ENCODE peak calls at places on chromosomes 4 and X, in ten cellular contexts. V is GM23248, D is uterus, Q is H7, R is GM12878, J is spleen, F is BE2C, G is Karpas-422, N is GM23338, E is stomach. P is an unnamed sample. For H3K36me3, the result is how much of the 10 kb centered on the place peaks cover.

GRCh38 chrX:134551365-134552095 is 91.6 kb downstream of the HPRT1 start:
- DNase-seq in Q (no peak), R (no peak), N (no peak), D (no peak), J (no peak), G (no peak), V (peak), F (no peak), E (no peak), P (no peak)

GRCh38 chr4:38322709-38323108 is 341.3 kb upstream of the KLF3 start:
- DNase-seq in E (no peak), V (peak), D (no peak), J (no peak), Q (no peak), F (no peak), G (no peak), N (no peak), R (no peak), P (no peak)

GRCh38 chrX:119885554-119886428 is 9.9 kb upstream of the AKAP14 start:
- DNase-seq in N (peak), G (peak), Q (peak), J (no peak), V (no peak), D (no peak), R (no peak), E (no peak), F (no peak), P (no peak)

GRCh38 chr4:174304664-174305063 is 21.0 kb downstream of the CEP44 start:
- DNase-seq in E (no peak), F (no peak), D (no peak), Q (no peak), R (no peak), J (no peak), N (no peak), V (no peak), G (no peak), P (no peak)

GRCh38 chr4:146212781-146213180 is 1.6 kb upstream of the REELD1 start:
- DNase-seq in Q (no peak), G (no peak), E (no peak), D (no peak), V (peak), J (no peak), R (no peak), N (no peak), F (no peak), P (peak)

GRCh38 chr4:107791902-107792301 is 32.8 kb upstream of the SGMS2 start:
- DNase-seq in V (no peak), E (no peak), J (no peak), D (no peak), G (no peak), F (no peak), N (no peak), Q (no peak), R (no peak), P (no peak)

GRCh38 chr4:36064147-36064546 is 180.2 kb downstream of the ARAP2 start:
- DNase-seq in R (no peak), F (no peak), V (no peak), J (no peak), G (no peak), N (no peak), Q (no peak), E (no peak), D (no peak), P (no peak)

GRCh38 chr4:110621328-110621812 is 1.5 kb downstream of the PITX2 start:
- DNase-seq in N (peak), V (no peak), D (no peak), G (no peak), E (no peak), Q (peak), R (no peak), J (no peak), F (no peak), P (no peak)

GRCh38 chr4:144355809-144356757 is 215.6 kb upstream of the GYPA start:
- DNase-seq in F (no peak), N (peak), D (no peak), R (peak), J (no peak), V (peak), G (peak), E (no peak), Q (peak), P (peak)

GRCh38 chrX:38221391-38221929 is 789 bp upstream of the SRPX start:
- DNase-seq in G (no peak), V (peak), F (no peak), J (no peak), E (no peak), Q (no peak), R (no peak), D (no peak), N (no peak), P (no peak)

GRCh38 chr4:6732441-6733357 is 16.7 kb downstream of the BLOC1S4 start:
- DNase-seq in F (no peak), E (peak), R (no peak), Q (peak), D (peak), V (peak), G (no peak), N (no peak), J (no peak), P (peak)

GRCh38 chr4:154045086-154045485 is 256.2 kb upstream of the SFRP2 start:
- DNase-seq in E (no peak), V (peak), J (no peak), R (no peak), Q (no peak), N (no peak), D (no peak), G (no peak), F (no peak), P (no peak)

GRCh38 chr4:53233396-53233795 is 132.5 kb downstream of the SCFD2 start:
- DNase-seq in G (peak), R (no peak), F (no peak), Q (no peak), N (no peak), J (no peak), D (no peak), E (no peak), V (peak), P (no peak)

GRCh38 chr4:52126946-52127345 is 75.8 kb downstream of the SPATA18 start:
- DNase-seq in R (no peak), V (peak), F (peak), N (no peak), J (no peak), G (no peak), E (no peak), D (no peak), Q (peak), P (no peak)

GRCh38 chr4:85734446-85734845 is 259.5 kb downstream of the ARHGAP24 start:
- DNase-seq in Q (no peak), R (no peak), G (no peak), D (no peak), E (no peak), J (no peak), V (peak), F (peak), N (no peak), P (no peak)

GRCh38 chr4:154982187-154983047 is 201.3 kb downstream of the RBM46 start:
- DNase-seq in R (peak), J (no peak), Q (peak), D (peak), F (peak), V (peak), G (peak), N (peak), E (peak), P (peak)

GRCh38 chr4:168694669-168695068 is 197.8 kb downstream of the PALLD start:
- DNase-seq in F (no peak), N (no peak), R (no peak), E (no peak), G (no peak), D (no peak), V (peak), Q (no peak), J (no peak), P (no peak)

GRCh38 chrX:74536142-74537010 is 78.0 kb downstream of the RLIM start:
- DNase-seq in G (peak), E (peak), N (peak), D (peak), F (peak), J (peak), V (peak), Q (peak), R (no peak), P (peak)

GRCh38 chrX:18927558-18927957 is 56.4 kb downstream of the PHKA2 start:
- DNase-seq in J (no peak), V (no peak), R (no peak), N (no peak), G (no peak), Q (no peak), D (no peak), F (no peak), E (no peak), P (no peak)

GRCh38 chr4:169366821-169367220 is 96.1 kb upstream of the SH3RF1 start:
- DNase-seq in V (peak), R (no peak), N (no peak), Q (no peak), F (no peak), G (no peak), J (no peak), E (no peak), D (no peak), P (no peak)

GRCh38 chr4:73447701-73448100 is 11.7 kb downstream of the AFP start:
- DNase-seq in G (no peak), D (no peak), V (peak), R (no peak), N (no peak), F (no peak), E (no peak), Q (no peak), J (no peak), P (no peak)

GRCh38 chrX:41303013-41303412 is 30.9 kb upstream of the DDX3X start:
- DNase-seq in J (no peak), R (no peak), E (no peak), N (no peak), F (no peak), G (no peak), Q (no peak), D (no peak), V (no peak), P (no peak)

GRCh38 chr4:102438873-102439614 is 62.1 kb upstream of the NFKB1 start:
- DNase-seq in V (peak), G (no peak), F (no peak), R (no peak), D (peak), N (peak), E (no peak), J (no peak), Q (no peak), P (peak)

GRCh38 chr4:25449688-25450087 is 72.6 kb downstream of the ANAPC4 start:
- DNase-seq in V (no peak), F (no peak), G (no peak), D (no peak), Q (no peak), N (no peak), R (no peak), E (no peak), J (no peak), P (no peak)

GRCh38 chr4:118823471-118823870 is 12.5 kb downstream of the SEC24D start:
- DNase-seq in G (no peak), D (no peak), V (no peak), N (no peak), R (no peak), F (no peak), J (no peak), E (peak), Q (no peak), P (no peak)
- H3K36me3 ChIP-seq in G (under half), D (under half), V (half or more), N (under half), R (under half), F (half or more), J (under half), E (under half), Q (under half), P (half or more)

GRCh38 chr4:10087152-10087791 is 29.3 kb downstream of the WDR1 start:
- DNase-seq in J (peak), Q (no peak), R (no peak), D (no peak), F (peak), G (no peak), V (no peak), N (no peak), E (no peak), P (no peak)
- H3K36me3 ChIP-seq in J (half or more), Q (half or more), R (half or more), D (under half), F (half or more), G (under half), V (half or more), N (under half), E (half or more), P (half or more)

DNA sequence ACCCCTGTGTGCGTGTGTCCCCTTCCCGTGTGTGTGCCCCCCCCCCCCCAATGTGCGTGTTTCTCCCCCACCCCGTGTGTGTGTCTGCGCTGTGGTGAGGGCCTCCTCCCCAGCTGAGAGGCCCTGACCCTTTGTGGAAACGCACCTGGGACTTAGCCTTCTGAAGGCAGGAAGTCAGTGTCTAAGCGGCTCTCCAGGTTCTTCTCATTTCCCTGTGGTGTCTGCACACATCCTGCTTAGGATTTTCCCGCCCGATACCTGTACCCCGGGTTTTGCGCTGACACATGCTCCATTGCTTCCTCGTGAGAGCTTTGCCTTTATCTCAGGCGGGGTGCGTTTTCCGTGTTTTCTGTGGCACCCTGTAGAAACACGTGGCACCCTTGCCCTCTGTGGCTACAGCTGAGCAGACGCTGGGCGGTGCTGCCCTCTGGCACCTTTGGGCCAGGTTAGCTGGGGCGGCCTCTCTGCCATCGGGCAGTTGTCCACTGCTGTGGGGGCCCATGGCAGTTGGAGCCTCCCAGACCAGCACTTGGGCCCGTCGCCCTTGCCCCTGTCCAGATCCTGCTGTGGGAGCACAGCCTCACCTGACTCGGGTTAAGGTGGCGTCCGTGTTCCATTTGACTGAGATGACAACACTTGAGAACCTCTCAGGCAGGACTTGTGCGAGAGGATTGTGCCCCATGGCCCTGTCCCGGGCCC is 26.3 kb downstream of the MAEA start:
- DNase-seq in Q (no peak), G (no peak), R (no peak), J (no peak), F (no peak), N (no peak), D (no peak), E (no peak), V (no peak), P (no peak)
- H3K36me3 ChIP-seq in Q (under half), G (under half), R (under half), J (under half), F (half or more), N (under half), D (under half), E (half or more), V (under half), P (under half)

GRCh38 chr4:1974836-1975235 is 33.9 kb downstream of the NELFA start:
- DNase-seq in Q (no peak), G (no peak), N (no peak), F (no peak), E (peak), D (no peak), J (peak), V (no peak), R (no peak), P (no peak)

GRCh38 chr4:1976416-1977352 is 32.1 kb downstream of the NELFA start:
- DNase-seq in D (no peak), J (peak), E (no peak), Q (peak), N (no peak), V (no peak), F (no peak), R (no peak), G (no peak), P (no peak)

GRCh38 chr4:1973661-1974060 is 35.1 kb downstream of the NELFA start:
- DNase-seq in E (no peak), F (no peak), R (no peak), N (no peak), Q (peak), V (no peak), G (no peak), J (peak), D (no peak), P (no peak)

GRCh38 chr4:1975391-1975801 is 33.4 kb downstream of the NELFA start:
- DNase-seq in R (no peak), D (no peak), V (no peak), F (no peak), N (no peak), E (peak), Q (peak), J (peak), G (no peak), P (no peak)

DNA sequence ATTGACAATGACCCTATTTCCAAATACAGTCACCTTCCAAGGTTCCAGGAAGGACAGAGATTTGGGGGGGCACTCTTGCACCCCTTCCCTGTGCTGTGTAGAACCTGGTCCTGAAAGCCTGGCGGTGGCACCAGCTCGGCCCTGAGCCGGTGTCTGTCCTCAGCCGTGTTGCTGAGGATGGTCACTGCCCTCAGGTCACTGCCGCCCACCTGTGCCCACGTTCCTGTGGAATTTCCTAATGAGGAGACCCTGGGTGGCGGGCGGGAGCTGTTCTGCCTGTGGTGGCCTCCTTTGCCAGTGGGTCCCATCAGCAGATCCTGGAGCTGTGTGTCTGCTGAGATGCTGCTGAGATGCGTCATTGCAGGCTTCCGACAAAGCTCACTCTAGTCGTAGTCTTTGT is 32.9 kb downstream of the NELFA start:
- DNase-seq in J (peak), R (no peak), N (no peak), V (no peak), E (no peak), D (no peak), F (no peak), G (no peak), Q (no peak), P (no peak)
- H3K36me3 ChIP-seq in J (half or more), R (under half), N (under half), V (under half), E (half or more), D (under half), F (half or more), G (under half), Q (under half), P (under half)

GRCh38 chr4:121818215-121818614 is 5.5 kb downstream of the CCNA2 start:
- DNase-seq in G (no peak), D (no peak), R (no peak), V (no peak), Q (no peak), E (no peak), N (no peak), J (no peak), F (no peak), P (no peak)
- H3K36me3 ChIP-seq in G (half or more), D (under half), R (under half), V (half or more), Q (under half), E (half or more), N (half or more), J (under half), F (half or more), P (half or more)

GRCh38 chr4:165335163-165335703 is 7.8 kb downstream of the MSMO1 start:
- DNase-seq in Q (no peak), V (no peak), E (no peak), R (no peak), J (no peak), F (no peak), G (no peak), D (no peak), N (no peak), P (no peak)
- H3K36me3 ChIP-seq in Q (under half), V (under half), E (under half), R (under half), J (under half), F (under half), G (half or more), D (under half), N (half or more), P (under half)

GRCh38 chr4:185645403-185645802 is 110.1 kb upstream of the PDLIM3 start:
- DNase-seq in E (no peak), R (no peak), Q (no peak), G (no peak), N (no peak), J (no peak), F (no peak), V (no peak), D (no peak), P (no peak)
- H3K36me3 ChIP-seq in E (half or more), R (under half), Q (under half), G (under half), N (under half), J (under half), F (under half), V (under half), D (under half), P (under half)